ENCODE peak calls at places on chromosomes 6 and 20, in ten cellular contexts. T, W, Q, S, K, G, O, V, B and R are unnamed samples.

GRCh38 chr6:9463311-9463710 is 951.6 kb downstream of the TFAP2A start:
- DNase-seq in T (no peak), W (no peak), Q (no peak), S (no peak), K (no peak), G (no peak), O (no peak), V (no peak), B (no peak), R (no peak)

GRCh38 chr20:34557936-34558319 is 590 bp upstream of the MAP1LC3A start:
- DNase-seq in T (no peak), W (no peak), Q (no peak), S (no peak), K (no peak), G (peak), O (no peak), V (no peak), B (no peak), R (no peak)

GRCh38 chr6:159279790-159280277 is 110.6 kb downstream of the FNDC1 start:
- DNase-seq in T (peak), W (no peak), Q (peak), S (no peak), K (no peak), G (peak), O (no peak), V (no peak), B (no peak), R (no peak)

GRCh38 chr6:122833229-122833556 is 44.1 kb downstream of the SMPDL3A start:
- DNase-seq in T (no peak), W (no peak), Q (no peak), S (no peak), K (no peak), G (no peak), O (no peak), V (no peak), B (no peak), R (no peak)

GRCh38 chr6:140285471-140285870 is 911.0 kb upstream of the CITED2 start:
- DNase-seq in T (no peak), W (no peak), Q (no peak), S (no peak), K (no peak), G (no peak), O (no peak), V (no peak), B (no peak), R (no peak)

GRCh38 chr20:2022163-2022562 is 28.3 kb upstream of the PDYN start:
- DNase-seq in T (no peak), W (no peak), Q (peak), S (no peak), K (peak), G (no peak), O (no peak), V (no peak), B (no peak), R (no peak)

GRCh38 chr6:71262914-71263313 is 25.7 kb upstream of the OGFRL1 start:
- DNase-seq in T (no peak), W (no peak), Q (no peak), S (no peak), K (no peak), G (no peak), O (no peak), V (no peak), B (no peak), R (no peak)

GRCh38 chr6:149499066-149499465 is 14.3 kb upstream of the ZC3H12D start:
- DNase-seq in T (peak), W (peak), Q (peak), S (peak), K (no peak), G (no peak), O (no peak), V (no peak), B (no peak), R (peak)

GRCh38 chr6:11163932-11164331 is 52.4 kb upstream of the ERVFRD-1 start:
- DNase-seq in T (no peak), W (no peak), Q (no peak), S (no peak), K (no peak), G (no peak), O (no peak), V (no peak), B (no peak), R (no peak)

GRCh38 chr20:49669601-49670189 is 44.0 kb downstream of the B4GALT5 start:
- DNase-seq in T (peak), W (no peak), Q (no peak), S (no peak), K (no peak), G (no peak), O (no peak), V (no peak), B (no peak), R (no peak)

GRCh38 chr20:33443006-33443511 is 504 bp downstream of the SNTA1 start:
- DNase-seq in T (no peak), W (no peak), Q (no peak), S (no peak), K (no peak), G (no peak), O (peak), V (peak), B (peak), R (no peak)

GRCh38 chr6:133467231-133467981 is 226.2 kb downstream of the EYA4 start:
- DNase-seq in T (peak), W (peak), Q (no peak), S (no peak), K (no peak), G (no peak), O (no peak), V (no peak), B (no peak), R (no peak)

GRCh38 chr6:146803601-146804000 is 204.8 kb downstream of the ADGB start:
- DNase-seq in T (no peak), W (no peak), Q (no peak), S (no peak), K (no peak), G (no peak), O (no peak), V (no peak), B (no peak), R (no peak)

GRCh38 chr6:75504902-75505233 is 11.3 kb upstream of the FILIP1 start:
- DNase-seq in T (peak), W (no peak), Q (no peak), S (no peak), K (no peak), G (no peak), O (no peak), V (no peak), B (no peak), R (no peak)

GRCh38 chr6:130043344-130043743 is 25.0 kb downstream of the L3MBTL3 start:
- DNase-seq in T (no peak), W (no peak), Q (no peak), S (no peak), K (no peak), G (no peak), O (no peak), V (no peak), B (no peak), R (no peak)

GRCh38 chr6:107668826-107669474 is 155.2 kb downstream of the SCML4 start:
- DNase-seq in T (no peak), W (no peak), Q (no peak), S (no peak), K (no peak), G (no peak), O (no peak), V (no peak), B (no peak), R (no peak)

GRCh38 chr6:27867941-27868705 is 44.1 kb downstream of the OR2B2 start:
- DNase-seq in T (no peak), W (peak), Q (no peak), S (no peak), K (no peak), G (no peak), O (no peak), V (no peak), B (no peak), R (no peak)

GRCh38 chr6:11343963-11344714 is 111.7 kb upstream of the NEDD9 start:
- DNase-seq in T (no peak), W (no peak), Q (peak), S (no peak), K (no peak), G (no peak), O (no peak), V (no peak), B (no peak), R (no peak)

GRCh38 chr6:2944405-2945068 is 26.8 kb downstream of the SERPINB6 start:
- DNase-seq in T (no peak), W (no peak), Q (no peak), S (no peak), K (no peak), G (no peak), O (no peak), V (no peak), B (no peak), R (no peak)

GRCh38 chr6:168047841-168048723 is 30.9 kb downstream of the FRMD1 start:
- DNase-seq in T (no peak), W (no peak), Q (no peak), S (no peak), K (no peak), G (no peak), O (no peak), V (no peak), B (no peak), R (no peak)

GRCh38 chr6:107118976-107119375 is 3.7 kb upstream of the BEND3 start:
- DNase-seq in T (no peak), W (no peak), Q (no peak), S (no peak), K (peak), G (no peak), O (no peak), V (no peak), B (no peak), R (no peak)

GRCh38 chr20:47785900-47786762 is 850 bp upstream of the SULF2 start:
- DNase-seq in T (peak), W (peak), Q (peak), S (peak), K (no peak), G (peak), O (peak), V (peak), B (peak), R (peak)

GRCh38 chr6:31713991-31714684 is 1.0 kb upstream of the LY6G6D start:
- DNase-seq in T (no peak), W (no peak), Q (no peak), S (no peak), K (no peak), G (no peak), O (no peak), V (no peak), B (no peak), R (no peak)

GRCh38 chr20:25197173-25197869 is 1.8 kb downstream of the ENTPD6 start:
- DNase-seq in T (no peak), W (no peak), Q (no peak), S (no peak), K (no peak), G (no peak), O (no peak), V (no peak), B (no peak), R (no peak)

GRCh38 chr6:50362706-50363105 is 313.0 kb upstream of the DEFB112 start:
- DNase-seq in T (no peak), W (no peak), Q (peak), S (no peak), K (no peak), G (no peak), O (no peak), V (no peak), B (no peak), R (no peak)

GRCh38 chr6:98945311-98946005 is 2.3 kb downstream of the FBXL4 start:
- DNase-seq in T (no peak), W (no peak), Q (no peak), S (no peak), K (no peak), G (no peak), O (no peak), V (no peak), B (no peak), R (no peak)

GRCh38 chr20:44800398-44801046 is 9.8 kb downstream of the RIMS4 start:
- DNase-seq in T (no peak), W (no peak), Q (no peak), S (no peak), K (no peak), G (peak), O (no peak), V (no peak), B (no peak), R (no peak)

GRCh38 chr20:63009988-63010769 is 3.4 kb upstream of the BHLHE23 start:
- DNase-seq in T (peak), W (peak), Q (no peak), S (peak), K (no peak), G (no peak), O (no peak), V (no peak), B (no peak), R (no peak)

GRCh38 chr20:34390769-34391447 is 27.8 kb downstream of the ITCH start:
- DNase-seq in T (peak), W (peak), Q (peak), S (peak), K (no peak), G (no peak), O (peak), V (no peak), B (peak), R (peak)

GRCh38 chr20:33401922-33402369 is 627 bp upstream of the CDK5RAP1 start:
- DNase-seq in T (peak), W (no peak), Q (no peak), S (no peak), K (peak), G (no peak), O (no peak), V (no peak), B (no peak), R (no peak)

GRCh38 chr20:55166063-55166462 is 690.7 kb downstream of the DOK5 start:
- DNase-seq in T (no peak), W (no peak), Q (no peak), S (no peak), K (no peak), G (no peak), O (no peak), V (peak), B (no peak), R (no peak)

GRCh38 chr6:14787677-14788076 is 458.2 kb upstream of the JARID2 start:
- DNase-seq in T (no peak), W (no peak), Q (no peak), S (no peak), K (no peak), G (no peak), O (no peak), V (no peak), B (no peak), R (no peak)

GRCh38 chr20:38875170-38875993 is 50.8 kb upstream of the FAM83D start:
- DNase-seq in T (no peak), W (no peak), Q (no peak), S (no peak), K (no peak), G (peak), O (no peak), V (no peak), B (no peak), R (no peak)

GRCh38 chr6:111580826-111581505 is 24.7 kb downstream of the TRAF3IP2 start:
- DNase-seq in T (no peak), W (peak), Q (no peak), S (no peak), K (no peak), G (no peak), O (peak), V (no peak), B (no peak), R (no peak)

GRCh38 chr6:42163941-42164340 is 9.2 kb upstream of the GUCA1A start:
- DNase-seq in T (no peak), W (peak), Q (no peak), S (no peak), K (no peak), G (no peak), O (no peak), V (no peak), B (no peak), R (no peak)

GRCh38 chr20:47664744-47665143 is 120.5 kb downstream of the SULF2 start:
- DNase-seq in T (no peak), W (no peak), Q (no peak), S (no peak), K (no peak), G (no peak), O (no peak), V (no peak), B (no peak), R (no peak)

GRCh38 chr20:29119141-29119540 is 2138.3 kb upstream of the DEFB115 start:
- DNase-seq in T (no peak), W (no peak), Q (no peak), S (no peak), K (no peak), G (no peak), O (peak), V (no peak), B (no peak), R (no peak)

GRCh38 chr20:24577271-24577909 is 108.0 kb downstream of the SYNDIG1 start:
- DNase-seq in T (no peak), W (no peak), Q (no peak), S (no peak), K (no peak), G (no peak), O (no peak), V (peak), B (no peak), R (no peak)

GRCh38 chr6:17998442-17998841 is 11.0 kb upstream of the KIF13A start:
- DNase-seq in T (no peak), W (peak), Q (peak), S (no peak), K (no peak), G (no peak), O (no peak), V (no peak), B (no peak), R (no peak)

DNA sequence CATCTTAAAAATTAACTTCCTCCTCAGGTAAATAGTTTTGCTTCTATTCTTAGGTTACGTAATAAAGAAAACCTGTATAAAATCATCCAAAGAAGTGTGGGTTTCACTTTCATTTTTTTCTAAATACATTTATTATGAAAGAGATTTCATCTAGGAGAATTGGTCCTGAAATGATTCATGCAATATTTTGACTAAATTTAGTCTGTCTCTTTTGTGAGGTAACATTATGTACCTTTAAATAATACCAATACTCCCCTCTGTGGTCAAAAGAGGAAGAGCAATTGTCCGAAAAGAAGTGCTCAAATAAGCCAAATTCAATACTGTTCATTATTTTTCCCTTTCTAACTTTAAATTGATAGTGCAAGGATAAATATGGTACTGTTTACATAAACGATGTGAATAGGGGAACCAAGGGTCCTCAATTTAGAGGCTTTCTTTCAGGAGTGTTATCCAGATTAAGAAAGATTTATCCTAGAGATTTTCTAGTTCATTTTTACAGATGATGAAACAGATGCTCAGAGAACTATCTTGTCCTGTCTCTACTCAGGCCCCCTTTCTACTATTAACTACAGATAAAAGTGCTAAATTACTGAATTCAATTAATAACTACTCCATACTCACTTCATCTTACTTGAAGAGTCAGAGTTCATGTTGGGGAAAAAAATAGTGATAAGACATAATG is 26.2 kb downstream of the CYP39A1 start:
- DNase-seq in T (peak), W (peak), Q (peak), S (no peak), K (no peak), G (peak), O (no peak), V (peak), B (no peak), R (no peak)
- TF ChIP-seq CTCF in T (peak), W (peak), Q (peak), S (peak), K (peak), G (peak), O (peak), V (peak), B (peak), R (peak)

DNA sequence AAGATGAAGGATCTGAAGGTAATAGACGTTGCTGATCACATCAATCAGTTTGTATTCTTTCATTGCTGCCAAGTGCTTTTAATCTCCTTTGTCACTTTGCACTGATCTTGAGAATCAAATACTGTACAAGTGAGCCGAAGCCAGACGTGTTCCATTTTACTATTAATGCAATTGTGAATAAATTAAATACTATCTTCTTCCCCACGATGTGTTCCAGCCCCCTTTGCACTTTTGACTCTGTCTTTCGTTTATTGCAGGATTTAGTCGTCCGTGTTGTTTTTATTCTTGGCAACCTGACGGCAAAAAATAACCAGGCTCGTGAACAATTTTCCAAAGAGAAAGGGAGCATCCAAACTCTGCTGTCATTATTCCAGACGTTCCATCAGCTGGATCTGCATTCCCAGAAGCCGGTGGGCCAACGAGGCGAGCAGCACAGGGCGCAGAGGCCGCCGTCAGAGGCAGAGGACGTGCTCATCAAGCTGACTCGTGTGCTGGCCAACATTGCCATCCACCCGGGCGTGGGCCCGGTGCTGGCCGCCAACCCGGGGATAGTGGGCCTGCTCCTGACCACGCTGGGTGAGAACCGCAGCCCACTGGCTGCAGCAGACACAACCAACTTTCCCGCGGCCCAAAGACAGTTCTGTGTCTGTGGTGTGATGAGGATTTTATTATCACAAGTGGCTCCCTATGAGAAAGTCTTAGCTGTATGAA is 104.7 kb downstream of the ARMC2 start:
- DNase-seq in T (peak), W (no peak), Q (no peak), S (no peak), K (no peak), G (no peak), O (no peak), V (no peak), B (no peak), R (no peak)
- H3K4me3 ChIP-seq in T (no peak), W (no peak), Q (no peak), S (no peak), K (no peak), G (no peak), O (peak), V (no peak), B (no peak), R (no peak)

GRCh38 chr6:166204852-166205650 is 37.4 kb upstream of the TBXT start:
- DNase-seq in T (no peak), W (no peak), Q (no peak), S (no peak), K (no peak), G (no peak), O (no peak), V (no peak), B (no peak), R (no peak)
- TF ChIP-seq CTCF in T (no peak), W (no peak), Q (no peak), S (no peak), K (no peak), G (no peak), O (no peak), V (no peak), B (no peak), R (no peak)

GRCh38 chr6:29757701-29758293 is 34.6 kb downstream of the HLA-F start:
- DNase-seq in T (no peak), W (no peak), Q (no peak), S (no peak), K (no peak), G (no peak), O (no peak), V (no peak), B (no peak), R (no peak)

GRCh38 chr6:29753309-29753644 is 30.0 kb downstream of the HLA-F start:
- DNase-seq in T (no peak), W (no peak), Q (no peak), S (no peak), K (no peak), G (no peak), O (no peak), V (no peak), B (no peak), R (no peak)

GRCh38 chr6:29757282-29757681 is 34.0 kb downstream of the HLA-F start:
- DNase-seq in T (no peak), W (no peak), Q (no peak), S (no peak), K (no peak), G (no peak), O (no peak), V (no peak), B (no peak), R (no peak)

GRCh38 chr6:29752451-29753308 is 29.4 kb downstream of the HLA-F start:
- DNase-seq in T (peak), W (peak), Q (peak), S (peak), K (peak), G (peak), O (peak), V (peak), B (peak), R (peak)

DNA sequence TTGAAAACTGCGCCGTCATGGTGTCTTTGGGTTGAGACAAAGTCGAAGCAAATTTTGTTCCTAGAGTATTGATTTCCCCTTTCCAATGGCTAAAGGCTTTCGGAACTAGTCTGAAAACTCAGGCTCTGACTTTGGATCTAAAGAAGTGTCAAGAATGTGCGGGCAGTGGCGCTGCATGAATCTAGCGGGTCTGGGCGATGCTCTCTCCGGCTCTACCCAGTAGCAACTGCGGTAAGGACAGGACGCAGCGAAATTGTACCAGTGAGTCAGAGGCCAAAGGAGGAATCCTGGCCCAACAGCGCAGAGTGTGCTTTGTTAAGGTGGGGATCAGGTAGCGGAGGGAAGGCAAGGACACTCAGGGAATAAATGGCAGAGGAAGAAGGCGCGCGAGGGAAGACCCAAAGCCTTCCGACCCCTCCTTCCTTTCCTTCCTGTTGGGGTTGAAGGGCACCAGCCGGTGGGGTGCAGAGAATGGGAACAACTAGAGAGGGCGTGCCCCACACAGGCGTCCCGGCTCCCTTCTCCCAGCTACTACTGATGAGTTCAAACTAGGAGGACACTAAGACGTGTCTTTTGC is 32.1 kb downstream of the HLA-F start:
- DNase-seq in T (no peak), W (no peak), Q (no peak), S (no peak), K (no peak), G (no peak), O (no peak), V (no peak), B (no peak), R (no peak)
- H3K4me3 ChIP-seq in T (no peak), W (no peak), Q (no peak), S (no peak), K (no peak), G (no peak), O (no peak), V (no peak), B (no peak), R (no peak)